ENCODE peak calls at places on chromosomes 4 and X, in eight cellular contexts. E is cardiac muscle cell, J is GM06990, C is PC-3, N is fibroblast of pulmonary artery, H is right lobe of liver, B is thoracic aorta, D is astrocyte of the spinal cord. L is an unnamed sample.

GRCh38 chr4:32454482-32454881 is 1734.3 kb downstream of the PCDH7 start:
- DNase-seq in H (no peak), B (no peak), N (no peak), E (no peak), J (no peak), C (no peak), D (no peak), L (no peak)

GRCh38 chr4:48898733-48899431 is 7.7 kb downstream of the OCIAD2 start:
- DNase-seq in B (no peak), H (no peak), J (no peak), N (peak), C (no peak), D (peak), E (peak), L (peak)

GRCh38 chr4:173642509-173642908 is 112.5 kb upstream of the HAND2 start:
- DNase-seq in E (no peak), C (no peak), H (no peak), D (no peak), J (no peak), B (no peak), N (no peak), L (no peak)

GRCh38 chrX:39731735-39732134 is 366.0 kb downstream of the BCOR start:
- DNase-seq in B (no peak), E (no peak), D (no peak), H (no peak), C (no peak), N (no peak), J (no peak), L (no peak)

GRCh38 chr4:35358001-35358584 is 886.2 kb downstream of the ARAP2 start:
- DNase-seq in D (no peak), H (no peak), J (no peak), N (no peak), B (no peak), E (no peak), C (peak), L (no peak)

GRCh38 chr4:119081943-119082342 is 53.7 kb upstream of the MYOZ2 start:
- DNase-seq in B (no peak), N (no peak), C (no peak), H (no peak), D (no peak), E (no peak), J (no peak), L (no peak)

GRCh38 chrX:53088136-53088974 is 5.6 kb upstream of the KANTR start:
- DNase-seq in J (peak), E (peak), C (peak), B (no peak), H (peak), D (peak), N (peak), L (peak)

GRCh38 chrX:84974803-84975202 is 28.9 kb upstream of the APOOL start:
- DNase-seq in J (no peak), C (no peak), B (no peak), H (no peak), N (no peak), D (no peak), E (no peak), L (no peak)

GRCh38 chrX:68694429-68695205 is 47.2 kb downstream of the STARD8 start:
- DNase-seq in E (no peak), D (no peak), H (no peak), C (no peak), N (peak), J (no peak), B (no peak), L (peak)

GRCh38 chr4:153113061-153113837 is 91.0 kb upstream of the TRIM2 start:
- DNase-seq in J (no peak), N (peak), C (no peak), H (no peak), E (peak), D (peak), B (no peak), L (peak)

GRCh38 chr4:10273030-10273429 is 156.4 kb upstream of the WDR1 start:
- DNase-seq in E (peak), C (no peak), B (no peak), J (no peak), D (no peak), H (no peak), N (peak), L (peak)

GRCh38 chrX:132214518-132214917 is 4.7 kb downstream of the RAP2C start:
- DNase-seq in H (no peak), J (no peak), N (no peak), D (no peak), C (no peak), E (peak), B (no peak), L (no peak)

GRCh38 chrX:114611018-114611619 is 27.2 kb downstream of the HTR2C start:
- DNase-seq in E (peak), C (peak), D (peak), N (peak), B (no peak), H (no peak), J (peak), L (peak)

GRCh38 chr4:57020467-57021101 is 41.9 kb downstream of the POLR2B start:
- DNase-seq in E (peak), D (peak), N (peak), C (peak), H (no peak), J (no peak), B (no peak), L (peak)

GRCh38 chr4:92198711-92199110 is 105.1 kb upstream of the GRID2 start:
- DNase-seq in B (no peak), H (no peak), E (peak), C (peak), D (peak), N (peak), J (no peak), L (peak)

GRCh38 chrX:130741584-130741983 is 161.4 kb downstream of the ENOX2 start:
- DNase-seq in D (no peak), N (no peak), H (no peak), C (no peak), J (no peak), B (no peak), E (no peak), L (no peak)

GRCh38 chr4:185559913-185560281 is 24.6 kb upstream of the PDLIM3 start:
- DNase-seq in C (peak), E (peak), N (peak), J (no peak), B (no peak), H (no peak), D (peak), L (peak)

GRCh38 chrX:129594781-129595180 is 54.7 kb downstream of the OCRL start:
- DNase-seq in N (no peak), H (no peak), D (no peak), E (no peak), J (no peak), C (no peak), B (no peak), L (no peak)

GRCh38 chrX:70481871-70482270 is 37.2 kb downstream of the DLG3 start:
- DNase-seq in B (no peak), H (no peak), J (no peak), N (no peak), C (no peak), D (no peak), E (no peak), L (no peak)

GRCh38 chr4:72352746-72353145 is 216.3 kb downstream of the ADAMTS3 start:
- DNase-seq in C (peak), D (no peak), N (peak), B (no peak), E (no peak), H (no peak), J (no peak), L (no peak)

GRCh38 chr4:184648220-184649025 is 824 bp downstream of the CASP3 start:
- DNase-seq in H (peak), D (peak), C (peak), B (peak), N (peak), J (peak), E (peak), L (peak)

GRCh38 chrX:42515939-42516338 is 262.0 kb downstream of the PPP1R2C start:
- DNase-seq in B (no peak), E (no peak), N (no peak), J (no peak), D (no peak), C (no peak), H (no peak), L (peak)

GRCh38 chr4:10977534-10977933 is 293.0 kb upstream of the CLNK start:
- DNase-seq in J (no peak), B (no peak), C (no peak), H (no peak), N (no peak), E (no peak), D (no peak), L (no peak)

GRCh38 chr4:128519163-128519810 is 231.7 kb upstream of the PGRMC2 start:
- DNase-seq in D (peak), J (no peak), B (no peak), E (peak), N (peak), C (no peak), H (no peak), L (peak)

GRCh38 chr4:1239141-1239948 is 9.6 kb downstream of the CTBP1 start:
- DNase-seq in N (no peak), B (no peak), C (no peak), J (peak), D (no peak), E (no peak), H (peak), L (no peak)

DNA sequence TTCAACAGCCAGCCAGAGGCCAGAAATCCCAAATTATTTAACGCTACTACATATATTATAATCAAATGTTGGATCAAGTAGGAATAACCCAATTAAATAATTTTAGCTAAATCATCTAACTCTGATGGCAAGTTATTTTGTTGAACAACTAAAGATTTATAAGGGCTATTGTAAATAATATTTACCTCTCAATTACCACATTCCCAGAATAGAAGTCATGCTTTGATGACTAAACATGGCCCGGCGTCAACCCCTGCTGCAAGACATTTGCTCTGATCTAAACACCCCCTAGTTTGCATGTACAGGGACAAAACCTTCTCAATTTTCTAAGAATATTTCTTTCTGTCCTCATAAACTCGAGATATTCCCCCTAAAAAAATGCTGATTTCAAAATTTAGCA is 14.2 kb downstream of the VEGFC start:
- DNase-seq in C (peak), N (peak), E (peak), D (peak), B (no peak), H (no peak), J (no peak), L (peak)
- H3K4me3 ChIP-seq in C (peak), N (no peak), E (no peak), D (no peak), B (no peak), H (no peak), J (no peak), L (no peak)

GRCh38 chr4:115272185-115272584 is 158.8 kb upstream of the NDST4 start:
- DNase-seq in C (no peak), N (no peak), E (no peak), D (no peak), J (no peak), H (no peak), B (no peak), L (no peak)

GRCh38 chr4:115272585-115272984 is 159.2 kb upstream of the NDST4 start:
- DNase-seq in H (no peak), C (no peak), B (no peak), D (no peak), J (no peak), E (no peak), N (no peak), L (no peak)

GRCh38 chr4:115278830-115279229 is 165.4 kb upstream of the NDST4 start:
- DNase-seq in N (no peak), J (no peak), H (no peak), C (no peak), E (no peak), D (no peak), B (no peak), L (no peak)

GRCh38 chr4:115275615-115276014 is 162.2 kb upstream of the NDST4 start:
- DNase-seq in D (no peak), N (no peak), B (no peak), C (no peak), E (no peak), J (no peak), H (no peak), L (no peak)

GRCh38 chr4:115274545-115274944 is 161.1 kb upstream of the NDST4 start:
- DNase-seq in N (no peak), E (no peak), D (no peak), J (no peak), H (no peak), C (no peak), B (no peak), L (no peak)
- TF ChIP-seq CTCF in N (no peak), E (no peak), D (no peak), J (no peak), H (no peak), C (no peak), B (no peak), L (no peak)

GRCh38 chr4:40718571-40718970 is 31.2 kb upstream of the NSUN7 start:
- DNase-seq in C (peak), J (no peak), B (no peak), D (no peak), E (no peak), N (no peak), H (peak), L (no peak)

GRCh38 chr4:40720931-40721330 is 28.8 kb upstream of the NSUN7 start:
- DNase-seq in N (no peak), H (no peak), J (no peak), E (no peak), B (no peak), D (no peak), C (no peak), L (no peak)

GRCh38 chr4:40721730-40722171 is 28.0 kb upstream of the NSUN7 start:
- DNase-seq in D (peak), C (peak), N (no peak), B (no peak), H (no peak), E (no peak), J (peak), L (peak)

GRCh38 chr4:40720351-40720750 is 29.4 kb upstream of the NSUN7 start:
- DNase-seq in H (no peak), N (no peak), B (no peak), J (no peak), E (no peak), D (no peak), C (no peak), L (no peak)

GRCh38 chr4:40719008-40719623 is 30.6 kb upstream of the NSUN7 start:
- DNase-seq in J (no peak), E (peak), B (no peak), N (peak), H (no peak), D (peak), C (peak), L (peak)
- H3K4me3 ChIP-seq in J (no peak), E (no peak), B (no peak), N (no peak), H (no peak), D (no peak), C (no peak), L (no peak)

GRCh38 chr4:147014946-147015345 is 69.3 kb upstream of the TTC29 start:
- DNase-seq in C (no peak), N (no peak), H (no peak), D (no peak), E (no peak), B (no peak), J (no peak), L (no peak)

GRCh38 chr4:147025042-147025441 is 79.4 kb upstream of the TTC29 start:
- DNase-seq in B (no peak), C (no peak), H (no peak), N (peak), E (no peak), D (no peak), J (no peak), L (no peak)

GRCh38 chr4:147015531-147015930 is 69.9 kb upstream of the TTC29 start:
- DNase-seq in C (no peak), E (no peak), J (no peak), N (no peak), B (no peak), D (no peak), H (no peak), L (peak)

GRCh38 chr4:147017081-147017480 is 71.4 kb upstream of the TTC29 start:
- DNase-seq in D (no peak), H (no peak), B (no peak), E (peak), C (no peak), J (no peak), N (peak), L (peak)

GRCh38 chr4:147019061-147019460 is 73.4 kb upstream of the TTC29 start:
- DNase-seq in N (peak), E (peak), C (peak), B (peak), J (no peak), H (peak), D (peak), L (peak)
- TF ChIP-seq CTCF in N (peak), E (peak), C (peak), B (peak), J (peak), H (peak), D (peak), L (peak)

GRCh38 chr4:40316782-40317635 is 18.1 kb upstream of the CHRNA9 start:
- DNase-seq in B (no peak), C (peak), H (no peak), N (peak), D (peak), J (peak), E (peak), L (peak)

GRCh38 chr4:40314951-40315350 is 20.2 kb upstream of the CHRNA9 start:
- DNase-seq in D (no peak), H (no peak), E (no peak), N (peak), J (no peak), B (no peak), C (peak), L (peak)

GRCh38 chr4:40311811-40312346 is 23.3 kb upstream of the CHRNA9 start:
- DNase-seq in J (no peak), D (no peak), E (no peak), C (no peak), H (no peak), B (no peak), N (peak), L (no peak)

GRCh38 chr4:40317921-40318658 is 17.0 kb upstream of the CHRNA9 start:
- DNase-seq in J (no peak), E (peak), C (peak), D (no peak), N (no peak), H (no peak), B (no peak), L (peak)

DNA sequence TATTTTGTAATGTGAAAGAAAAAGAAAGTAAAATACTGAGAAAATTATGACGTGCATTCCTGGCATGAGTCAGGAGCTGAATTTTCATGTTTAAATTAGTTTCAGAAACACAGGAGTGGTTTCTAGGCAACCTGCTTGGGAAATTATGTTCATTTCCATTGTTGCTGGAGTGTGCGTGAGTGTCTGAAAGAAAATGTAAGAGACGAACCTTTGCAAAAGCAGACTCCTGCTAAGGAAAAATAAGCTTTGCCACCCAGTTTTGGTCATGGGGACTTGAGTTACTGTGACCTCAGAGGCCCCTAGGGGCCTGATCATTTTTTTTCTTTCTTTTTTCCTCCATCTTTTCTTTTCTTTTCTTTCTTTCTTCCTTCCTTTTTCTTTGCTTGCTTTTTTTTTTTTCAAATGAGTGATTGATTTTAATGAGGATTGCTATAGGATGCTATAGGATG is 18.8 kb upstream of the CHRNA9 start:
- DNase-seq in J (peak), E (peak), H (no peak), D (peak), B (no peak), N (peak), C (peak), L (peak)
- H3K4me3 ChIP-seq in J (peak), E (no peak), H (no peak), D (peak), B (peak), N (peak), C (peak), L (peak)

L was measured in fibroblast of mammary gland.